ENCODE peak calls at places on chromosomes 7 and 10, in seven cellular contexts. H, B, Q, F, S, N and P are unnamed samples.

GRCh38 chr10:91587710-91588638 is 44.9 kb downstream of the PPP1R3C start:
- DNase-seq in H (no peak), B (no peak), Q (no peak), F (no peak), S (no peak), N (no peak), P (peak)

GRCh38 chr7:37784015-37784414 is 64.4 kb upstream of the NME8 start:
- DNase-seq in H (no peak), B (no peak), Q (no peak), F (no peak), S (no peak), N (no peak), P (no peak)

GRCh38 chr10:99694171-99694570 is 34.9 kb downstream of the ENTPD7 start:
- DNase-seq in H (no peak), B (no peak), Q (no peak), F (no peak), S (no peak), N (no peak), P (no peak)

GRCh38 chr10:34748357-34748756 is 66.7 kb downstream of the PARD3 start:
- DNase-seq in H (no peak), B (no peak), Q (no peak), F (no peak), S (no peak), N (no peak), P (no peak)

GRCh38 chr10:128614206-128614605 is 488.0 kb upstream of the MKI67 start:
- DNase-seq in H (no peak), B (no peak), Q (no peak), F (no peak), S (no peak), N (no peak), P (no peak)

GRCh38 chr10:88897019-88897853 is 17.2 kb downstream of the STAMBPL1 start:
- DNase-seq in H (no peak), B (no peak), Q (peak), F (peak), S (peak), N (no peak), P (peak)

GRCh38 chr7:142782922-142783900 is 12.4 kb downstream of the PRSS2 start:
- DNase-seq in H (peak), B (peak), Q (peak), F (peak), S (peak), N (peak), P (peak)

GRCh38 chr10:31724296-31724695 is 204.3 kb downstream of the ARHGAP12 start:
- DNase-seq in H (no peak), B (no peak), Q (no peak), F (no peak), S (no peak), N (no peak), P (no peak)

GRCh38 chr10:25059990-25060389 is 43.6 kb downstream of the THNSL1 start:
- DNase-seq in H (peak), B (no peak), Q (no peak), F (no peak), S (peak), N (no peak), P (no peak)

GRCh38 chr10:103833731-103834365 is 21.5 kb downstream of the SH3PXD2A start:
- DNase-seq in H (peak), B (no peak), Q (no peak), F (no peak), S (no peak), N (peak), P (no peak)

GRCh38 chr10:101493782-101494281 is 94.2 kb downstream of the POLL start:
- DNase-seq in H (no peak), B (no peak), Q (no peak), F (no peak), S (no peak), N (no peak), P (no peak)

GRCh38 chr10:71234970-71235681 is 22.8 kb downstream of the UNC5B start:
- DNase-seq in H (peak), B (no peak), Q (no peak), F (no peak), S (no peak), N (peak), P (peak)

GRCh38 chr7:27210441-27211083 is 10.7 kb upstream of the HOXA13 start:
- DNase-seq in H (no peak), B (no peak), Q (peak), F (peak), S (no peak), N (no peak), P (peak)

GRCh38 chr7:30863694-30864011 is 48.0 kb upstream of the AQP1 start:
- DNase-seq in H (no peak), B (no peak), Q (no peak), F (no peak), S (no peak), N (no peak), P (no peak)

GRCh38 chr10:75592014-75592842 is 160.8 kb downstream of the LRMDA start:
- DNase-seq in H (no peak), B (no peak), Q (no peak), F (no peak), S (no peak), N (no peak), P (no peak)

GRCh38 chr10:30510184-30510931 is 76.4 kb downstream of the MAP3K8 start:
- DNase-seq in H (peak), B (no peak), Q (peak), F (peak), S (no peak), N (no peak), P (peak)

GRCh38 chr7:11843113-11843765 is 11.2 kb upstream of the THSD7A start:
- DNase-seq in H (no peak), B (no peak), Q (no peak), F (no peak), S (no peak), N (no peak), P (peak)

GRCh38 chr10:1809139-1809755 is 71.9 kb upstream of the ADARB2 start:
- DNase-seq in H (no peak), B (no peak), Q (no peak), F (no peak), S (no peak), N (no peak), P (no peak)

GRCh38 chr7:131235489-131236317 is 92.0 kb upstream of the MKLN1 start:
- DNase-seq in H (no peak), B (peak), Q (peak), F (peak), S (peak), N (no peak), P (no peak)

GRCh38 chr7:67821116-67821515 is 824.5 kb downstream of the TYW1 start:
- DNase-seq in H (no peak), B (no peak), Q (no peak), F (no peak), S (no peak), N (no peak), P (no peak)

GRCh38 chr7:90945104-90945752 is 319.0 kb upstream of the FZD1 start:
- DNase-seq in H (no peak), B (no peak), Q (no peak), F (no peak), S (no peak), N (no peak), P (no peak)

GRCh38 chr10:11876805-11877395 is 53.7 kb downstream of the PROSER2 start:
- DNase-seq in H (no peak), B (no peak), Q (no peak), F (no peak), S (no peak), N (no peak), P (no peak)

GRCh38 chr10:98055875-98056516 is 25.6 kb upstream of the CRTAC1 start:
- DNase-seq in H (no peak), B (no peak), Q (peak), F (no peak), S (no peak), N (no peak), P (peak)

GRCh38 chr7:55794527-55794926 is 68.0 kb downstream of the SEPTIN14 start:
- DNase-seq in H (no peak), B (no peak), Q (no peak), F (no peak), S (peak), N (no peak), P (no peak)

GRCh38 chr7:92025260-92025659 is 84.6 kb downstream of the AKAP9 start:
- DNase-seq in H (no peak), B (no peak), Q (no peak), F (no peak), S (no peak), N (no peak), P (no peak)

GRCh38 chr7:27199820-27200760 is at the start of gene HOXA13:
- DNase-seq in H (no peak), B (peak), Q (no peak), F (peak), S (peak), N (peak), P (no peak)

GRCh38 chr7:46178685-46179084 is 257.6 kb upstream of the IGFBP3 start:
- DNase-seq in H (no peak), B (no peak), Q (no peak), F (no peak), S (no peak), N (no peak), P (no peak)

GRCh38 chr7:100584677-100585510 is 1.0 kb downstream of the LRCH4 start:
- DNase-seq in H (peak), B (peak), Q (no peak), F (no peak), S (no peak), N (peak), P (peak)